ENCODE peak calls at places on chromosomes 16 and 17, in eight cellular contexts. B is skeletal muscle cell; A is NT2/D1; Z is SJSA1; M is neural progenitor cell; G is activated T-cell treated with anti-CD3 and anti-CD28 coated beads for 1 hour; X is AG10803; T is activated naive CD4-positive, alpha-beta T cell. E is an unnamed sample.

GRCh38 chr17:69450857-69451410 is 36.4 kb downstream of the MAP2K6 start:
- DNase-seq in B (no peak), A (no peak), Z (peak), M (peak), G (no peak), X (no peak), T (no peak), E (no peak)

GRCh38 chr16:66007717-66008116 is 358.8 kb upstream of the CDH5 start:
- DNase-seq in B (peak), A (no peak), Z (peak), M (peak), G (no peak), X (peak), T (no peak), E (no peak)

GRCh38 chr17:1134634-1135324 is 45.0 kb downstream of the ABR start:
- DNase-seq in B (no peak), A (no peak), Z (no peak), M (no peak), G (no peak), X (no peak), T (no peak), E (no peak)

GRCh38 chr16:85652431-85653221 is 36.1 kb downstream of the GINS2 start:
- DNase-seq in B (no peak), A (no peak), Z (peak), M (peak), G (no peak), X (peak), T (no peak), E (no peak)

GRCh38 chr17:77328823-77329740 is 188.3 kb downstream of the SEC14L1 start:
- DNase-seq in B (no peak), A (no peak), Z (no peak), M (no peak), G (no peak), X (no peak), T (no peak), E (no peak)

GRCh38 chr17:73354423-73355284 is 42.9 kb upstream of the CDC42EP4 start:
- DNase-seq in B (no peak), A (no peak), Z (no peak), M (no peak), G (no peak), X (no peak), T (no peak), E (no peak)

GRCh38 chr16:17529982-17530760 is 59.4 kb upstream of the XYLT1 start:
- DNase-seq in B (no peak), A (no peak), Z (no peak), M (no peak), G (peak), X (no peak), T (peak), E (no peak)

GRCh38 chr17:37373530-37374159 is 2.1 kb upstream of the C17orf78 start:
- DNase-seq in B (peak), A (peak), Z (peak), M (peak), G (peak), X (peak), T (peak), E (peak)

GRCh38 chr16:68362952-68363846 is 52.4 kb downstream of the PRMT7 start:
- DNase-seq in B (no peak), A (no peak), Z (no peak), M (no peak), G (no peak), X (no peak), T (no peak), E (no peak)

GRCh38 chr17:77235370-77236080 is 94.8 kb downstream of the SEC14L1 start:
- DNase-seq in B (peak), A (no peak), Z (peak), M (no peak), G (no peak), X (peak), T (no peak), E (no peak)

GRCh38 chr17:65850486-65850885 is 289.0 kb upstream of the AXIN2 start:
- DNase-seq in B (peak), A (no peak), Z (no peak), M (no peak), G (no peak), X (peak), T (no peak), E (no peak)

GRCh38 chr16:378821-379182 is 3.0 kb downstream of the PGAP6 start:
- DNase-seq in B (no peak), A (no peak), Z (no peak), M (no peak), G (no peak), X (no peak), T (no peak), E (no peak)

GRCh38 chr17:4980644-4981216 is 6.7 kb downstream of the CAMTA2 start:
- DNase-seq in B (no peak), A (peak), Z (peak), M (peak), G (no peak), X (peak), T (no peak), E (peak)

GRCh38 chr16:89507834-89508590 is at the start of gene SPG7:
- DNase-seq in B (peak), A (peak), Z (peak), M (peak), G (peak), X (peak), T (peak), E (peak)

E was measured in prostate gland.